ENCODE peak calls at places on chromosomes 1 and 21, in four cellular contexts. One of them, this sample, is unnamed.

GRCh38 chr1:206080421-206080820 is 27.4 kb downstream of the RHEX start:
- DNase-seq in HepG2: no peak
- DNase-seq in HCT116: no peak
- DNase-seq in K562: no peak
- DNase-seq in this sample: peak; percentile 93

GRCh38 chr1:180178511-180179161 is 24.0 kb downstream of the QSOX1 start:
- DNase-seq in K562: peak; percentile 82
- DNase-seq in HCT116: peak; percentile 3
- DNase-seq in HepG2: peak; percentile 25
- DNase-seq in this sample: peak; percentile 66

GRCh38 chr1:3313579-3313955 is 140.9 kb upstream of the ARHGEF16 start:
- DNase-seq in K562: no peak
- DNase-seq in HCT116: no peak
- DNase-seq in HepG2: no peak
- DNase-seq in this sample: no peak

GRCh38 chr1:155938220-155938627 is 3.2 kb upstream of the RXFP4 start:
- DNase-seq in HepG2: peak; percentile 77
- DNase-seq in K562: peak; percentile 75
- DNase-seq in HCT116: peak; percentile 71
- DNase-seq in this sample: peak; percentile 78

GRCh38 chr1:1470626-1471388 is 758 bp upstream of the ATAD3B start:
- DNase-seq in K562: peak; percentile 36
- DNase-seq in HCT116: no peak
- DNase-seq in HepG2: no peak
- DNase-seq in this sample: peak; percentile 24

GRCh38 chr1:111733183-111733995 is 5.8 kb downstream of the INKA2 start:
- DNase-seq in K562: no peak
- DNase-seq in HepG2: peak; percentile 92
- DNase-seq in HCT116: no peak
- DNase-seq in this sample: peak; percentile 88

GRCh38 chr1:225845633-225846259 is 35.8 kb downstream of the EPHX1 start:
- DNase-seq in HepG2: peak; percentile 71
- DNase-seq in HCT116: peak; percentile 61
- DNase-seq in K562: peak; percentile 78
- DNase-seq in this sample: peak; percentile 79

GRCh38 chr1:59574085-59574484 is 240.7 kb upstream of the HOOK1 start:
- DNase-seq in HepG2: no peak
- DNase-seq in K562: no peak
- DNase-seq in HCT116: no peak
- DNase-seq in this sample: no peak

GRCh38 chr1:19032413-19032695 is 75.9 kb upstream of the IFFO2 start:
- DNase-seq in HepG2: no peak
- DNase-seq in HCT116: no peak
- DNase-seq in K562: no peak
- DNase-seq in this sample: no peak

GRCh38 chr1:3674100-3675094 is 22.1 kb downstream of the TP73 start:
- DNase-seq in HepG2: no peak
- DNase-seq in HCT116: no peak
- DNase-seq in K562: no peak
- DNase-seq in this sample: no peak

GRCh38 chr1:112575154-112575804 is 43.7 kb downstream of the ST7L start:
- DNase-seq in K562: peak; percentile 62
- DNase-seq in HepG2: no peak
- DNase-seq in HCT116: peak; percentile 69
- DNase-seq in this sample: peak; percentile 21

GRCh38 chr1:5836776-5837440 is 155.3 kb downstream of the NPHP4 start:
- DNase-seq in HCT116: no peak
- DNase-seq in HepG2: no peak
- DNase-seq in K562: no peak
- DNase-seq in this sample: no peak

GRCh38 chr1:167899253-167899681 is 14.7 kb downstream of the ADCY10 start:
- DNase-seq in HCT116: no peak
- DNase-seq in K562: no peak
- DNase-seq in HepG2: no peak
- DNase-seq in this sample: no peak

GRCh38 chr1:201783067-201783466 is 45.9 kb upstream of the IPO9 start:
- DNase-seq in HCT116: no peak
- DNase-seq in HepG2: no peak
- DNase-seq in K562: no peak
- DNase-seq in this sample: no peak

GRCh38 chr1:173453982-173454381 is 23.2 kb upstream of the PRDX6 start:
- DNase-seq in HCT116: no peak
- DNase-seq in K562: no peak
- DNase-seq in HepG2: no peak
- DNase-seq in this sample: no peak

GRCh38 chr21:45590246-45590725 is 48.0 kb upstream of the SLC19A1 start:
- DNase-seq in HCT116: no peak
- DNase-seq in K562: peak; percentile 97
- DNase-seq in HepG2: no peak
- DNase-seq in this sample: peak; percentile 62

GRCh38 chr1:220956861-220957605 is 77.8 kb downstream of the HLX start:
- DNase-seq in HCT116: no peak
- DNase-seq in HepG2: no peak
- DNase-seq in K562: no peak
- DNase-seq in this sample: peak; percentile 57

GRCh38 chr1:172874950-172875349 is 175.8 kb downstream of the TNFSF18 start:
- DNase-seq in K562: no peak
- DNase-seq in HepG2: no peak
- DNase-seq in HCT116: no peak
- DNase-seq in this sample: no peak

GRCh38 chr1:21865943-21866628 is 54.0 kb downstream of the LDLRAD2 start:
- DNase-seq in HCT116: no peak
- DNase-seq in K562: peak; percentile 83
- DNase-seq in HepG2: peak; percentile 48
- DNase-seq in this sample: peak; percentile 74

GRCh38 chr1:220966874-220967631 is 87.8 kb downstream of the HLX start:
- DNase-seq in HepG2: no peak
- DNase-seq in HCT116: no peak
- DNase-seq in K562: peak; percentile 89
- DNase-seq in this sample: no peak

DNA sequence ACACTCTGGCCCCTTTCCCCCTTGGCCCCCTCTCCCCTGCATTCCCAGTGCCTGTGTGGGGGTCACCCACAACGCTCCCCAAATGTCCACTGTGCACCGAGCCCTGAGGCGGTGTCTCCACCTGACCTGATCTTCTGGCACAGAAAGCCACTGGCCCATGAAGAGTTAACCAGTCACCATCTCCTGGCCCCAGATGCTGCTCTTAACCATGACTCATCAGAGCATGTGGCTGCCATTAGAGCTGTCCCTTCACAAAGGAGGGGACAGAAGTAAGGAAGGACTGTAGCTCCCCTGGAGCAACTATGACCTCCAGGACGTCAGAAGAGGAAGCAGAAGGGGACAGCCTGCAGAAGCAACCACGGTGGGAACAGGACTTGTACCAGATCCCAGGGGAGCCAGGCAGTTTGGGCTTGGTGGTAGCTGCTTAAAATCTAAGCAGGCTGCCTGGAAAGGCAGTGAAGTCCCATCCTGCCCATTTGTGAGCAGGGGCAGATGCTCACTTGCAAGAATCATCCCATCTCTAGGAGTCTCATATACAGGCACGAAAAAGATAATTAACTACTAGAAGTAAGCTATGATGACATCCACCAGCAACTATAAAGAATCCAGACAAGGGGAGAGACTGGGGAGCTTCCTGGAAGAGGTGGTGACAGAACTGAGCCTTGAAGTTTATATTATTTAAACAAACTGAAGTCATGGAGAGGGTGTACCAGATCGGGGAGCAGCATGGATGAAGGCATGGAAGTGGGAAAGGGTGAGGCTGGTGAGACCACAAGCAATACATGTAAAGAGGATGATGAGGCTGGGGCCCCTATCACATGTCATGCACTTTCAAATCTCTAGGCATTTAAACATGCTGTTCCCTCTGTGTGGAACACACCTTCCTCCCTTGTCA is 1.1 kb upstream of the TTC39A start:
- DNase-seq in HepG2: peak; percentile 62
- DNase-seq in K562: peak; percentile 93
- DNase-seq in HCT116: peak; percentile 55
- DNase-seq in this sample: peak; percentile 86
- H3K4me3 ChIP-seq in HepG2: peak overlapping the region; percentile 65
- H3K4me3 ChIP-seq in K562: no peak overlapping the region
- H3K4me3 ChIP-seq in HCT116: peak overlapping the region; percentile 80
- H3K4me3 ChIP-seq in this sample: no peak overlapping the region

DNA sequence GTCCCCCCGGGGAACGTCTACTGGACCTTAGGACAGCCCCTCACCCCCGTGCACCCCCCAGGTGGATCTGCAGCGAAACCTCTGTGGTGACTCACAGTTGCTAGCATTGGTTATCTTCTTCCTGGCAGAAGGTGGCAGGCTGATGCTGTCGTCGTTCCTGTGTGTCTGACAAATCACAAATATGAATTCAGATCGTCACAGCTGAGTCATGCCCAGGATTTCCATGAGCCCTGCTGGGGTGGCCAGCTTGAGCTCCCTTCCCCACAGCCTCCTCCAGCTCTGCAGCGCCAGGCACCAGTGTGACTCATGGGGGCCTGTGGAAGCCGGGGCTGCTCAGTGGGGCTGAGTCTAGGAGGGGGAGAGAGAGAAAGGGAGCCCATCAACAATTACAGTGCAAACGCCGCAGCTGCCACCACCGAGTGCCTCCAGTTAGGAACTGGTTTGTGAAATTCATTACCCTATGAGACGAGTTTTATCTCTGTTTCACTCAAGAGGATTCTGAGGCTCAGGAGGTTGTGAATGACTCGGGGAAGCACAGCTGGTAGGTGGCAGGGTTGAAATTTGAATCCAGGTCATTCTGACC is 197.9 kb downstream of the DYRK1A start:
- DNase-seq in HCT116: peak; percentile 98
- DNase-seq in K562: peak; percentile 73
- DNase-seq in HepG2: peak; percentile 60
- DNase-seq in this sample: peak; percentile 98
- TF ChIP-seq CTCF in HCT116: no peak
- TF ChIP-seq CTCF in K562: peak; percentile 35
- TF ChIP-seq CTCF in HepG2: peak; percentile 31
- TF ChIP-seq CTCF in this sample: no peak

GRCh38 chr1:53583903-53584210 is 124.7 kb downstream of the DMRTB1 start:
- DNase-seq in HepG2: no peak
- DNase-seq in K562: no peak
- DNase-seq in HCT116: no peak
- DNase-seq in this sample: no peak

GRCh38 chr1:53585116-53585515 is 125.9 kb downstream of the DMRTB1 start:
- DNase-seq in HepG2: no peak
- DNase-seq in K562: no peak
- DNase-seq in HCT116: no peak
- DNase-seq in this sample: peak; percentile 10

GRCh38 chr1:53583021-53583902 is 124.1 kb downstream of the DMRTB1 start:
- DNase-seq in HepG2: no peak
- DNase-seq in K562: no peak
- DNase-seq in HCT116: no peak
- DNase-seq in this sample: no peak

GRCh38 chr1:53585565-53585964 is 126.4 kb downstream of the DMRTB1 start:
- DNase-seq in K562: no peak
- DNase-seq in HCT116: no peak
- DNase-seq in HepG2: no peak
- DNase-seq in this sample: no peak

DNA sequence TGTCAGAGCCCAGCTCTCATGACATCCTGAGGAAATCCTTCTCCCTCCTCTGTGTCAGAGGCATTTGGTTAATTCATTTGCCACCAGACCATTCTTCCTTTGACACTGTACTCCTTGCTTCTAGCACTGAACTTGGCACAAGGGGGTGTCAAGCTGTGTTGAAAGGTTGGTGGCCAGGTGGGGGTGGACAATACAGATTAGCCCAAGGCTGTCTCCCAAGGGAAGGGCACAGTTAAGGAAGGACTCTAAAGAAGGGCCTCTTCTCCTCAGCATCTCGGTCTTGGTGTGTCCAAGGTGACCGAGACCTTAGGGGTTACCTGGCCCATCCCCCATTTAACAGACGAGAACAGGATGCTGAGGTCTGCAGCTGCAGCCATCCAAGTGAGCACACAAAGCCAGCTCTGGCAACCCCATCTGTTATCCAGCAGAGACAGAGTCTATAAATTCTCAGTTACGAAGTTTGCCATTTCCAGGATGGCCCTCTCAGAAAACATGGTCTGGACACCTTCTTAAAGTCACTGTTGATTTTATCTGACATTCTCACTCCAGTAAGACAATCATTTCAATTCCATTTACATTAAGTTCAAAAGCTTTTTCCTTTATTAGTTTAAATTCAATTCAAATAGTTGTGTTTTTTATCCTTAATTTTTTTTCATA is 125.4 kb downstream of the DMRTB1 start:
- DNase-seq in HCT116: no peak
- DNase-seq in HepG2: no peak
- DNase-seq in K562: no peak
- DNase-seq in this sample: no peak
- TF ChIP-seq MAX in HCT116: no peak
- TF ChIP-seq MAX in HepG2: no peak
- TF ChIP-seq MAX in K562: no peak
- TF ChIP-seq MAX in this sample: no peak

GRCh38 chr1:11286735-11287410 is 13.9 kb downstream of the UBIAD1 start:
- DNase-seq in K562: no peak
- DNase-seq in HCT116: no peak
- DNase-seq in HepG2: no peak
- DNase-seq in this sample: no peak
- H3K4me3 ChIP-seq in K562: no peak overlapping the region
- H3K4me3 ChIP-seq in HCT116: no peak overlapping the region
- H3K4me3 ChIP-seq in HepG2: no peak overlapping the region
- H3K4me3 ChIP-seq in this sample: no peak overlapping the region

GRCh38 chr21:16913010-16913409 is 599.8 kb upstream of the CXADR start:
- DNase-seq in HCT116: no peak
- DNase-seq in K562: no peak
- DNase-seq in HepG2: no peak
- DNase-seq in this sample: no peak
- TF ChIP-seq CTCF in HCT116: no peak
- TF ChIP-seq CTCF in K562: no peak
- TF ChIP-seq CTCF in HepG2: no peak
- TF ChIP-seq CTCF in this sample: no peak